ENCODE peak calls at places on chromosome 1, in nine cellular contexts. W is COLO829; Q is activated CD4-positive, alpha-beta T cell treated with anti-CD3 and anti-CD28 coated beads for 36 hours; R is GM04504; N is fibroblast of gingiva; H is osteoblast; Y is psoas muscle; X is GM12865; D is mucosa of descending colon. U is an unnamed sample.

GRCh38 chr1:218363141-218363540 is 18.0 kb downstream of the TGFB2 start:
- DNase-seq in W (no peak), Q (no peak), R (no peak), N (no peak), H (no peak), Y (no peak), X (no peak), D (no peak), U (no peak)

GRCh38 chr1:89261926-89262540 is 10.6 kb downstream of the GBP5 start:
- DNase-seq in W (no peak), Q (no peak), R (no peak), N (no peak), H (no peak), Y (peak), X (no peak), D (peak), U (no peak)

GRCh38 chr1:228004331-228004871 is 2.4 kb upstream of the WNT3A start:
- DNase-seq in W (no peak), Q (peak), R (no peak), N (no peak), H (peak), Y (no peak), X (peak), D (no peak), U (peak)

GRCh38 chr1:226660410-226661182 is 78.5 kb downstream of the ITPKB start:
- DNase-seq in W (no peak), Q (no peak), R (no peak), N (no peak), H (no peak), Y (peak), X (no peak), D (peak), U (no peak)

GRCh38 chr1:80021891-80022290 is 1015.4 kb upstream of the ADGRL4 start:
- DNase-seq in W (no peak), Q (no peak), R (no peak), N (no peak), H (no peak), Y (no peak), X (no peak), D (no peak), U (no peak)

GRCh38 chr1:107691542-107691941 is 273.4 kb downstream of the VAV3 start:
- DNase-seq in W (no peak), Q (no peak), R (no peak), N (no peak), H (no peak), Y (no peak), X (no peak), D (no peak), U (no peak)

GRCh38 chr1:235822685-235823084 is 44.0 kb downstream of the LYST start:
- DNase-seq in W (no peak), Q (no peak), R (no peak), N (peak), H (no peak), Y (no peak), X (no peak), D (no peak), U (no peak)

GRCh38 chr1:41646186-41646585 is 161.7 kb upstream of the EDN2 start:
- DNase-seq in W (no peak), Q (no peak), R (no peak), N (no peak), H (no peak), Y (no peak), X (no peak), D (no peak), U (no peak)

GRCh38 chr1:212701910-212702309 is 2.3 kb upstream of the BATF3 start:
- DNase-seq in W (no peak), Q (no peak), R (no peak), N (no peak), H (no peak), Y (no peak), X (no peak), D (no peak), U (no peak)

GRCh38 chr1:171784779-171785178 is 3.3 kb downstream of the METTL13 start:
- DNase-seq in W (no peak), Q (peak), R (no peak), N (no peak), H (no peak), Y (no peak), X (peak), D (no peak), U (peak)

GRCh38 chr1:230102046-230102445 is 35.0 kb downstream of the GALNT2 start:
- DNase-seq in W (no peak), Q (no peak), R (no peak), N (no peak), H (no peak), Y (no peak), X (no peak), D (no peak), U (no peak)